ENCODE peak calls at places on chromosome 18, in four cellular contexts. H, B, R and W are unnamed samples.

GRCh38 chr18:34153711-34154110 is 71.0 kb downstream of the NOL4 start:
- DNase-seq in H (no peak), B (no peak), R (no peak), W (no peak)

GRCh38 chr18:78069784-78070664 is 820.4 kb downstream of the GALR1 start:
- DNase-seq in H (no peak), B (no peak), R (no peak), W (no peak)

GRCh38 chr18:13680612-13681011 is 45.7 kb downstream of the FAM210A start:
- DNase-seq in H (no peak), B (no peak), R (no peak), W (no peak)

GRCh38 chr18:10526211-10526949 is 553 bp downstream of the NAPG start:
- DNase-seq in H (peak; percentile 91), B (peak; percentile 81), R (no peak), W (no peak)

GRCh38 chr18:28039078-28039477 is 137.9 kb downstream of the CDH2 start:
- DNase-seq in H (no peak), B (no peak), R (no peak), W (peak; percentile 54)

GRCh38 chr18:60146220-60146960 is 226.2 kb downstream of the MC4R start:
- DNase-seq in H (no peak), B (no peak), R (no peak), W (no peak)

GRCh38 chr18:21444465-21445023 is 156.0 kb downstream of the ESCO1 start:
- DNase-seq in H (no peak), B (no peak), R (no peak), W (no peak)

GRCh38 chr18:44464401-44465185 is 216.1 kb upstream of the SETBP1 start:
- DNase-seq in H (no peak), B (no peak), R (no peak), W (peak; percentile 55)

GRCh38 chr18:36389811-36390581 is 92.5 kb downstream of the FHOD3 start:
- DNase-seq in H (no peak), B (peak; percentile 68), R (no peak), W (no peak)

GRCh38 chr18:57802166-57802868 is 798 bp downstream of the ATP8B1 start:
- DNase-seq in H (no peak), B (peak; percentile 51), R (no peak), W (no peak)

GRCh38 chr18:22223263-22223960 is 54.0 kb downstream of the GATA6 start:
- DNase-seq in H (peak; percentile 97), B (peak; percentile 78), R (peak; percentile 94), W (peak; percentile 77)

GRCh38 chr18:24270937-24271380 is 126.7 kb downstream of the OSBPL1A start:
- DNase-seq in H (no peak), B (no peak), R (no peak), W (peak; percentile 89)

GRCh38 chr18:55272510-55273243 is 313.4 kb upstream of the CCDC68 start:
- DNase-seq in H (no peak), B (no peak), R (no peak), W (no peak)

GRCh38 chr18:28147674-28148171 is 29.2 kb downstream of the CDH2 start:
- DNase-seq in H (no peak), B (no peak), R (no peak), W (peak; percentile 77)

GRCh38 chr18:73564073-73564472 is 583.6 kb downstream of the FBXO15 start:
- DNase-seq in H (no peak), B (no peak), R (peak; percentile 29), W (no peak)

GRCh38 chr18:43855376-43855775 is 578.1 kb upstream of the SYT4 start:
- DNase-seq in H (no peak), B (no peak), R (no peak), W (no peak)

GRCh38 chr18:9550413-9550812 is 63.9 kb downstream of the PPP4R1 start:
- DNase-seq in H (no peak), B (no peak), R (no peak), W (no peak)

GRCh38 chr18:61998957-61999356 is 106.2 kb upstream of the RNF152 start:
- DNase-seq in H (no peak), B (no peak), R (peak; percentile 18), W (no peak)

GRCh38 chr18:77136871-77137665 is 4.5 kb upstream of the MBP start:
- DNase-seq in H (peak; percentile 67), B (no peak), R (no peak), W (no peak)

GRCh38 chr18:70376914-70377258 is 88.0 kb downstream of the SOCS6 start:
- DNase-seq in H (no peak), B (no peak), R (no peak), W (no peak)

GRCh38 chr18:70416496-70416895 is 127.7 kb downstream of the SOCS6 start:
- DNase-seq in H (no peak), B (no peak), R (no peak), W (no peak)

GRCh38 chr18:44564922-44565321 is 115.8 kb upstream of the SETBP1 start:
- DNase-seq in H (no peak), B (no peak), R (no peak), W (peak; percentile 65)

GRCh38 chr18:45851196-45851925 is 25.9 kb downstream of the SIGLEC15 start:
- DNase-seq in H (no peak), B (no peak), R (no peak), W (no peak)

GRCh38 chr18:60543646-60544045 is 171.1 kb upstream of the MC4R start:
- DNase-seq in H (no peak), B (no peak), R (no peak), W (no peak)

GRCh38 chr18:14285053-14285452 is 152.8 kb upstream of the ZNF519 start:
- DNase-seq in H (no peak), B (no peak), R (no peak), W (no peak)

GRCh38 chr18:59617468-59617932 is 79.7 kb downstream of the CCBE1 start:
- DNase-seq in H (no peak), B (no peak), R (no peak), W (no peak)

GRCh38 chr18:54807303-54807702 is 21.0 kb upstream of the RAB27B start:
- DNase-seq in H (no peak), B (no peak), R (no peak), W (no peak)

GRCh38 chr18:75966431-75966830 is 528.6 kb downstream of the ZNF516 start:
- DNase-seq in H (no peak), B (no peak), R (no peak), W (no peak)

GRCh38 chr18:75958683-75959082 is 531.2 kb upstream of the SMIM21 start:
- DNase-seq in H (no peak), B (no peak), R (no peak), W (no peak)

GRCh38 chr18:75959150-75959549 is 531.6 kb upstream of the SMIM21 start:
- DNase-seq in H (no peak), B (no peak), R (no peak), W (no peak)

DNA sequence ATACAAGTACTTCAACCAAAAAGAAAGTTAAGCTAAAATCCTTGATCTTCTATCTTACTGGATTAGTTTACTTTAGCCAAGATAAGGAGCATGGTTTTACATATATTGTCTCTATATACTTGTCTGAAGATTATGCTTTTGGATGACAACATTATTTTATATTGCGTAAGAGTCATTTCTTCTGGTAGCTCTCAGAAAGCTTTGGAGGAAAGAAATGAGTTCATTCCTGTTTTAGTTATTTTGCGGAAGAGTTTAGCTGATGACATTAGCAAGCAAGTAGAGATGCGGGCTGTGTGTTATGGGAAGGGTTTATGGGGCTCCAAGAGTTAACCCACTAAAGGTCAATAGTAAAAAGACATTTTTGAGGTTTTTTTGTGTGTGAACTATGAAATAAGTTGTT is 532.9 kb downstream of the ZNF516 start:
- DNase-seq in H (no peak), B (no peak), R (no peak), W (no peak)
- H3K4me3 ChIP-seq in H (no peak overlapping the region), B (no peak overlapping the region), R (no peak overlapping the region), W (no peak overlapping the region)

GRCh38 chr18:3585656-3586509 is 135.9 kb downstream of the TGIF1 start:
- DNase-seq in H (peak; percentile 90), B (peak; percentile 86), R (no peak), W (no peak)

GRCh38 chr18:3584266-3584665 is 134.3 kb downstream of the TGIF1 start:
- DNase-seq in H (no peak), B (no peak), R (no peak), W (no peak)

GRCh38 chr18:3590096-3590655 is 140.2 kb downstream of the TGIF1 start:
- DNase-seq in H (no peak), B (no peak), R (no peak), W (no peak)

GRCh38 chr18:3581890-3582289 is 131.9 kb downstream of the TGIF1 start:
- DNase-seq in H (no peak), B (no peak), R (no peak), W (no peak)

GRCh38 chr18:3584897-3585460 is 135.0 kb downstream of the TGIF1 start:
- DNase-seq in H (no peak), B (no peak), R (no peak), W (no peak)
- H3K4me3 ChIP-seq in H (no peak overlapping the region), B (no peak overlapping the region), R (no peak overlapping the region), W (no peak overlapping the region)

DNA sequence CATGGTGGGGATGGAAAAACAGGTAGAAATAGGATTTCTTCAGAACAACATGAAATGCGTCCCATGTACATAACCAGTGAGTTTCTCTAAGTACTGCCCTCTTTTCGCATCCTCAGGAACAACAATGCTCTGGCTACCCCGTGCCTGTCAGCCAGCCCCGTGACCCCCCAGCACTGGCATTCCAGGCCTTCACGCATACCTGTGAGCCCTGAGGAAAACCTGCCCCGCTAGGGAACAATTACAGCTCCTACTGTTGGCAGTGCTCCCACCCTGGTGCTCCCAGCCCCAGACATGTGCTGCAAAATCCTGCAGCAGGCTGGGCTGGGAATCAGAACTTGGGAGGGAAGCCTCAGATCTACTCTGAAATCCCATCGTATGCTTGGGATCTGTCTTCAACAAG is 9.1 kb downstream of the SMAD7 start:
- DNase-seq in H (no peak), B (no peak), R (no peak), W (no peak)
- H3K4me3 ChIP-seq in H (no peak overlapping the region), B (peak overlapping the region; percentile 79), R (peak overlapping the region; percentile 42), W (no peak overlapping the region)

DNA sequence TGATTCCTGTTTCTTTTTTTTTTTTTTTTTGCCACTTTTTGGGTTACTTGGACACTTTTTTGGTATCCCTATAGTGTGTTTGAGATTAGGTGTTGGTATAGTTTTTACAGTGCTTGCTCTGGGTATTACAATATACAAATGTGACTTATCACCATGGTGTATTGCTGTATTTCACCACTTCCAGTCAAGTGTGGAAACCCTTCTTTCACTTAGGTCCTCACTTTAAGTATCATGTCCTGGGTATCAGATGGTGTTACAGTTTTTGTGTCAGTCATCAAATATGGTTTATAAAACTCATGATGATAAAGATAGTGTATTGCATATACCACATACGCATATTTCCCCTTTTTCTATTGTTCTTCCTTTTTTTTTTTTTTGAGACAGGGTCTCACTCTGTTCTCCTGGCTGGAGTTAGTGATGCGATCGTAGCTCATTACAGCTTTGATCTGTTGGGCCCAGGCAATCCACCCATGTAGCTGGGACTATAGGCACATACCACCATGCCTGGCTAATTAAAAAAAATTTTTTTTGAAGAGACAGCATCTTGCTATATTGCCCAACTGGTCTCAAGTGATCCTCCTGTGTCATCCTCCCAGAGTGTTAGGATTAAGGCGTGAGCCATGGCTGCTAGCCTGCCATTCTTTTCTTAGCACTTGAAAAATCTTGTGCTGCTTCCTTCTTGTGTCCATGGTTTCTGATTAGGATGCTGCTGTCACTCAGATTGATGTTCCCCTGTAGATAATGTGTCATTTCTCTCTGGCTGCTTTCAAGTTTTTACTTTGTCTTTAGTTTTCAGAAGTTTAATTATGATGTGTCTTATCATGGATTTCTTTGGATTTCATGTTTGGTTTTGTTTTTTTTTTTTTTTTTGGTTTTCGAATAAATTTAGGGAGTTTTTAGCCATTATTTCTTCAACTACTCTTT is 2.1 kb downstream of the ATP9B start:
- DNase-seq in H (no peak), B (no peak), R (no peak), W (no peak)
- H3K4me3 ChIP-seq in H (no peak overlapping the region), B (peak overlapping the region; percentile 98), R (no peak overlapping the region), W (no peak overlapping the region)

GRCh38 chr18:2536493-2536892 is 34.8 kb downstream of the METTL4 start:
- DNase-seq in H (no peak), B (no peak), R (no peak), W (peak; percentile 86)
- H3K4me3 ChIP-seq in H (no peak overlapping the region), B (no peak overlapping the region), R (no peak overlapping the region), W (no peak overlapping the region)

GRCh38 chr18:63394954-63395353 is 27.3 kb downstream of the VPS4B start:
- DNase-seq in H (no peak), B (no peak), R (no peak), W (no peak)
- H3K4me3 ChIP-seq in H (no peak overlapping the region), B (no peak overlapping the region), R (no peak overlapping the region), W (no peak overlapping the region)